ENCODE peak calls at places on chromosomes 3 and 15, in eight cellular contexts. One of them, this sample, is unnamed.

GRCh38 chr15:42071717-42072116 is 22.6 kb downstream of the PLA2G4D start:
- DNase-seq in GM12864: no peak
- DNase-seq in NCI-H1694: no peak
- DNase-seq in GM10248: no peak
- DNase-seq in AG04449: no peak
- DNase-seq in lung microvascular endothelial cell: no peak
- DNase-seq in AG10803: no peak
- DNase-seq in fibroblast of lung: no peak
- DNase-seq in this sample: no peak

GRCh38 chr3:5053021-5053831 is 68.9 kb upstream of the ARL8B start:
- DNase-seq in GM12864: no peak
- DNase-seq in NCI-H1694: no peak
- DNase-seq in GM10248: peak; percentile 26
- DNase-seq in AG04449: peak; percentile 53
- DNase-seq in lung microvascular endothelial cell: no peak
- DNase-seq in AG10803: peak; percentile 89
- DNase-seq in fibroblast of lung: peak; percentile 95
- DNase-seq in this sample: no peak

GRCh38 chr3:190346541-190346940 is 24.3 kb upstream of the CLDN1 start:
- DNase-seq in GM12864: no peak
- DNase-seq in NCI-H1694: no peak
- DNase-seq in GM10248: no peak
- DNase-seq in AG04449: no peak
- DNase-seq in lung microvascular endothelial cell: no peak
- DNase-seq in AG10803: no peak
- DNase-seq in fibroblast of lung: peak; percentile 39
- DNase-seq in this sample: no peak

GRCh38 chr3:138359137-138359536 is 10.8 kb downstream of the MRAS start:
- DNase-seq in GM12864: no peak
- DNase-seq in NCI-H1694: no peak
- DNase-seq in GM10248: no peak
- DNase-seq in AG04449: no peak
- DNase-seq in lung microvascular endothelial cell: no peak
- DNase-seq in AG10803: no peak
- DNase-seq in fibroblast of lung: no peak
- DNase-seq in this sample: no peak

GRCh38 chr3:111252795-111253194 is 181.2 kb downstream of the NECTIN3 start:
- DNase-seq in GM12864: no peak
- DNase-seq in NCI-H1694: no peak
- DNase-seq in GM10248: no peak
- DNase-seq in AG04449: no peak
- DNase-seq in lung microvascular endothelial cell: peak; percentile 4
- DNase-seq in AG10803: peak; percentile 55
- DNase-seq in fibroblast of lung: peak; percentile 43
- DNase-seq in this sample: peak; percentile 30

GRCh38 chr15:41844814-41845213 is 6.2 kb downstream of the PLA2G4B start:
- DNase-seq in GM12864: no peak
- DNase-seq in NCI-H1694: no peak
- DNase-seq in GM10248: no peak
- DNase-seq in AG04449: no peak
- DNase-seq in lung microvascular endothelial cell: no peak
- DNase-seq in AG10803: no peak
- DNase-seq in fibroblast of lung: no peak
- DNase-seq in this sample: no peak

GRCh38 chr15:33008284-33009011 is 186.1 kb downstream of the FMN1 start:
- DNase-seq in GM12864: no peak
- DNase-seq in NCI-H1694: no peak
- DNase-seq in GM10248: no peak
- DNase-seq in AG04449: peak; percentile 47
- DNase-seq in lung microvascular endothelial cell: no peak
- DNase-seq in AG10803: peak; percentile 92
- DNase-seq in fibroblast of lung: peak; percentile 98
- DNase-seq in this sample: no peak

GRCh38 chr3:180180795-180181194 is 144.1 kb upstream of the PEX5L start:
- DNase-seq in GM12864: no peak
- DNase-seq in NCI-H1694: no peak
- DNase-seq in GM10248: no peak
- DNase-seq in AG04449: peak; percentile 53
- DNase-seq in lung microvascular endothelial cell: no peak
- DNase-seq in AG10803: peak; percentile 94
- DNase-seq in fibroblast of lung: peak; percentile 52
- DNase-seq in this sample: no peak

GRCh38 chr15:48644498-48644826 is 1.0 kb downstream of the FBN1 start:
- DNase-seq in GM12864: no peak
- DNase-seq in NCI-H1694: no peak
- DNase-seq in GM10248: no peak
- DNase-seq in AG04449: no peak
- DNase-seq in lung microvascular endothelial cell: peak; percentile 54
- DNase-seq in AG10803: no peak
- DNase-seq in fibroblast of lung: peak; percentile 47
- DNase-seq in this sample: peak; percentile 60

GRCh38 chr3:105130911-105131310 is 235.8 kb upstream of the ALCAM start:
- DNase-seq in GM12864: no peak
- DNase-seq in NCI-H1694: no peak
- DNase-seq in GM10248: no peak
- DNase-seq in AG04449: no peak
- DNase-seq in lung microvascular endothelial cell: no peak
- DNase-seq in AG10803: no peak
- DNase-seq in fibroblast of lung: no peak
- DNase-seq in this sample: no peak

GRCh38 chr3:12483364-12483763 is 916 bp upstream of the TSEN2 start:
- DNase-seq in GM12864: no peak
- DNase-seq in NCI-H1694: no peak
- DNase-seq in GM10248: no peak
- DNase-seq in AG04449: no peak
- DNase-seq in lung microvascular endothelial cell: peak; percentile 19
- DNase-seq in AG10803: no peak
- DNase-seq in fibroblast of lung: peak; percentile 8
- DNase-seq in this sample: peak; percentile 17